ENCODE peak calls at places on chromosomes 3 and 15, in four cellular contexts. F is psoas muscle, A is adrenal gland, D is A673. S is an unnamed sample. For H3K27me3, the result is how much of the 10 kb centered on the place peaks cover.

GRCh38 chr15:91182096-91182495 is 82.0 kb downstream of the SV2B start:
- DNase-seq in A (no peak), D (no peak), F (no peak), S (no peak)

GRCh38 chr3:158909870-158910269 is 108.0 kb downstream of the MFSD1 start:
- DNase-seq in D (no peak), F (no peak), A (no peak), S (no peak)

GRCh38 chr3:161339517-161340500 is 31.5 kb downstream of the SPTSSB start:
- DNase-seq in D (no peak), A (no peak), F (no peak), S (no peak)

GRCh38 chr15:76058714-76059319 is 968 bp upstream of the TMEM266 start:
- DNase-seq in F (no peak), D (peak), A (peak), S (no peak)

GRCh38 chr3:185188816-185189215 is 36.0 kb upstream of the C3orf70 start:
- DNase-seq in D (no peak), A (no peak), F (no peak), S (no peak)

GRCh38 chr15:85150130-85150480 is 168.4 kb downstream of the PDE8A start:
- DNase-seq in F (no peak), D (no peak), A (no peak), S (no peak)

GRCh38 chr3:13705702-13706280 is 156.9 kb downstream of the FBLN2 start:
- DNase-seq in A (no peak), D (no peak), F (no peak), S (no peak)

GRCh38 chr3:167662919-167663400 is 9.2 kb upstream of the WDR49 start:
- DNase-seq in D (no peak), F (no peak), A (no peak), S (no peak)

GRCh38 chr3:18335202-18335601 is 89.9 kb downstream of the SATB1 start:
- DNase-seq in A (no peak), F (no peak), D (no peak), S (no peak)

GRCh38 chr3:420584-420983 is 224.0 kb downstream of the CHL1 start:
- DNase-seq in A (no peak), D (no peak), F (no peak), S (no peak)

GRCh38 chr3:152241142-152242067 is 27.3 kb upstream of the MBNL1 start:
- DNase-seq in F (no peak), D (no peak), A (no peak), S (no peak)

GRCh38 chr3:13200951-13201350 is 127.7 kb upstream of the IQSEC1 start:
- DNase-seq in A (no peak), F (peak), D (no peak), S (no peak)

GRCh38 chr15:40914486-40914885 is 14.7 kb upstream of the DLL4 start:
- DNase-seq in D (no peak), F (no peak), A (no peak), S (no peak)
- TF ChIP-seq CTCF in D (peak), F (no peak), A (no peak), S (no peak)

GRCh38 chr3:127985655-127986225 is 66.5 kb upstream of the SEC61A1 start:
- DNase-seq in A (no peak), D (no peak), F (no peak), S (no peak)
- H3K27me3 ChIP-seq in A (under half), D (under half), F (under half), S (under half)

DNA sequence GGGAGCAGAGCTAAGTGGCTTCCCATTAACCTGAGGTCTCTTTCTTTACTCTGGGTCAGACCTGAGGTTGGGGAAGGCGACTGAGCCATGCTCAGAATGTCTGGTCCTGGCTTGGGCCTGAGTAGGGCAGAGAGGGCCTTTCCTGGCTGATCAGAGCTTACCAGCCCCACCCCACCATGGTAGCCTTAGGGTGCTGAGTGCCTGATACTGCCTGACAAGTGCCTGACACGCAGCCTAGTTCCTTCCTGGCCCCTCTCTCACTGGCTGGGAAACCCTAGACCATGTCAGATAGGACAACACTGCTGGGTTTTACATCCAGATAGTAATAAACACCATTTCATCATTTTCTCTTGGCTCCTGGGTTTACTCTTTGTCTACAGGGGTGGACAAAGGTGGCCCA is 25.8 kb upstream of the DOCK3 start:
- DNase-seq in D (no peak), A (no peak), F (no peak), S (no peak)
- H3K27ac ChIP-seq in D (no peak), A (no peak), F (peak), S (no peak)

DNA sequence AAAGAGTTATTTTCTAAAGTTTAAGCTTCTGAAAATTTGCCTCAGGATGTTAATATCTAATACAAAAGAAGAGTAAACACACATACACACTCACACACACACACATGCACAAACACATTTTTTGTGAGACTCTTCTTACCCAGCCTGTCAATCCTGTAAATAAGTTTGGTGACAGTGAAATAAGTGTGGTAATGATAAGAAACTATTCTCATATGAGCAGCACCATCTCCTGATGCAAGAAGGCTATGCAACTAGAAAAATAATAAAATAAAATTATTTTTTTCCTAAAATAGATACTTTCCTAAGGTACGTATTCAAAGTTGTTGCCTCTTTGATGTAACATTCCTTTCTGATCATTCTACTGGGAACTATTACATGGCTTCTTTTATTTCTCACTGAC is 155.1 kb downstream of the MECOM start:
- DNase-seq in F (no peak), D (no peak), A (no peak), S (no peak)
- TF ChIP-seq CTCF in F (no peak), D (no peak), A (no peak), S (no peak)

GRCh38 chr3:186826978-186827857 is 15.3 kb upstream of the ADIPOQ start:
- DNase-seq in A (peak), F (peak), D (peak), S (peak)

GRCh38 chr3:186826316-186826977 is 16.1 kb upstream of the ADIPOQ start:
- DNase-seq in A (no peak), F (no peak), D (no peak), S (no peak)

GRCh38 chr3:186828340-186828739 is 14.2 kb upstream of the ADIPOQ start:
- DNase-seq in D (no peak), F (no peak), A (no peak), S (no peak)

DNA sequence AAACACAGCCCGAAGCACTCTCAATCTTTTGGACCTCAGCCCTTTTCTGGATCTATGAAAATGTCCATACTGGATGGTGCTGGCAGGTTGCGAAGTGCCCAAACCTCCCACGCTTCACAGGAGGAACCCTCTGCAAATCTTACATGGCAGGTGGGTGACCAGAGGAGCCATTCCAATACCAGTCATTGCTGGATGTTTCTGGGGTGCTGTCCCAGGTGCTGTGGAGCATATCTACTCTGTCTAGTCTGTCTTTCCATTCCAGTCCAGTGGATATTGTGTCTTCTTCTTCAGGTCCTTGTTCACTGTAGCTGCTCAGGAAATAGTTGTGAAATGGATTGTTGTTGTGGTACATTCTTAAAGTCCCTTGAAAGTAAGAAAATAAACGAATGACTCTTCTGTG is 10.7 kb upstream of the ADIPOQ start:
- DNase-seq in D (no peak), A (no peak), F (no peak), S (no peak)
- H3K27me3 ChIP-seq in D (under half), A (under half), F (under half), S (under half)

GRCh38 chr3:120348981-120349818 is at the start of gene LRRC58:
- DNase-seq in F (peak), A (peak), D (peak), S (peak)
- H3K27ac ChIP-seq in F (peak), A (peak), D (peak), S (peak)